ENCODE peak calls at places on chromosome 3, in nine cellular contexts. One of them, this sample, is unnamed.

GRCh38 chr3:143001034-143001368 is 369 bp upstream of the U2SURP start:
- DNase-seq in lower lobe of right lung: peak; percentile 61
- DNase-seq in kidney: peak; percentile 88
- DNase-seq in SK-N-SH: no peak
- DNase-seq in ovary: no peak
- DNase-seq in gastrocnemius medialis: peak; percentile 69
- DNase-seq in astrocyte: no peak
- DNase-seq in RWPE2: peak; percentile 71
- DNase-seq in neural progenitor cell: no peak
- DNase-seq in this sample: peak; percentile 63

GRCh38 chr3:45773714-45774449 is 22.5 kb downstream of the SLC6A20 start:
- DNase-seq in lower lobe of right lung: no peak
- DNase-seq in kidney: no peak
- DNase-seq in SK-N-SH: no peak
- DNase-seq in ovary: no peak
- DNase-seq in gastrocnemius medialis: no peak
- DNase-seq in astrocyte: no peak
- DNase-seq in RWPE2: no peak
- DNase-seq in neural progenitor cell: no peak
- DNase-seq in this sample: no peak

GRCh38 chr3:125431912-125432587 is 56.9 kb upstream of the ZNF148 start:
- DNase-seq in lower lobe of right lung: no peak
- DNase-seq in kidney: no peak
- DNase-seq in SK-N-SH: no peak
- DNase-seq in ovary: no peak
- DNase-seq in gastrocnemius medialis: no peak
- DNase-seq in astrocyte: peak; percentile 18
- DNase-seq in RWPE2: no peak
- DNase-seq in neural progenitor cell: no peak
- DNase-seq in this sample: no peak

GRCh38 chr3:111968319-111969059 is 10.3 kb upstream of the ABHD10 start:
- DNase-seq in lower lobe of right lung: no peak
- DNase-seq in kidney: no peak
- DNase-seq in SK-N-SH: no peak
- DNase-seq in ovary: no peak
- DNase-seq in gastrocnemius medialis: no peak
- DNase-seq in astrocyte: no peak
- DNase-seq in RWPE2: no peak
- DNase-seq in neural progenitor cell: no peak
- DNase-seq in this sample: no peak

GRCh38 chr3:127791221-127791913 is 30.9 kb downstream of the MGLL start:
- DNase-seq in lower lobe of right lung: no peak
- DNase-seq in kidney: no peak
- DNase-seq in SK-N-SH: no peak
- DNase-seq in ovary: no peak
- DNase-seq in gastrocnemius medialis: no peak
- DNase-seq in astrocyte: peak; percentile 53
- DNase-seq in RWPE2: peak; percentile 38
- DNase-seq in neural progenitor cell: peak; percentile 52
- DNase-seq in this sample: no peak

GRCh38 chr3:184336484-184337230 is 743 bp upstream of the FAM131A start:
- DNase-seq in lower lobe of right lung: no peak
- DNase-seq in kidney: no peak
- DNase-seq in SK-N-SH: peak; percentile 67
- DNase-seq in ovary: no peak
- DNase-seq in gastrocnemius medialis: peak; percentile 68
- DNase-seq in astrocyte: peak; percentile 62
- DNase-seq in RWPE2: no peak
- DNase-seq in neural progenitor cell: peak; percentile 72
- DNase-seq in this sample: no peak

GRCh38 chr3:39108309-39108708 is 829 bp downstream of the TTC21A start:
- DNase-seq in lower lobe of right lung: no peak
- DNase-seq in kidney: no peak
- DNase-seq in SK-N-SH: no peak
- DNase-seq in ovary: no peak
- DNase-seq in gastrocnemius medialis: no peak
- DNase-seq in astrocyte: no peak
- DNase-seq in RWPE2: no peak
- DNase-seq in neural progenitor cell: no peak
- DNase-seq in this sample: no peak

GRCh38 chr3:183224581-183224980 is 28.5 kb upstream of the B3GNT5 start:
- DNase-seq in lower lobe of right lung: no peak
- DNase-seq in kidney: no peak
- DNase-seq in SK-N-SH: no peak
- DNase-seq in ovary: no peak
- DNase-seq in gastrocnemius medialis: no peak
- DNase-seq in astrocyte: no peak
- DNase-seq in RWPE2: no peak
- DNase-seq in neural progenitor cell: no peak
- DNase-seq in this sample: no peak

GRCh38 chr3:194928831-194929594 is 243.3 kb downstream of the FAM43A start:
- DNase-seq in lower lobe of right lung: no peak
- DNase-seq in kidney: no peak
- DNase-seq in SK-N-SH: no peak
- DNase-seq in ovary: no peak
- DNase-seq in gastrocnemius medialis: no peak
- DNase-seq in astrocyte: no peak
- DNase-seq in RWPE2: no peak
- DNase-seq in neural progenitor cell: peak; percentile 33
- DNase-seq in this sample: no peak

GRCh38 chr3:127431066-127431465 is 143.2 kb upstream of the PRR20G start:
- DNase-seq in lower lobe of right lung: no peak
- DNase-seq in kidney: no peak
- DNase-seq in SK-N-SH: peak; percentile 69
- DNase-seq in ovary: no peak
- DNase-seq in gastrocnemius medialis: no peak
- DNase-seq in astrocyte: no peak
- DNase-seq in RWPE2: no peak
- DNase-seq in neural progenitor cell: no peak
- DNase-seq in this sample: no peak

GRCh38 chr3:22450785-22451400 is 699.9 kb upstream of the ZNF385D start:
- DNase-seq in lower lobe of right lung: no peak
- DNase-seq in kidney: no peak
- DNase-seq in SK-N-SH: peak; percentile 44
- DNase-seq in ovary: no peak
- DNase-seq in gastrocnemius medialis: no peak
- DNase-seq in astrocyte: peak; percentile 44
- DNase-seq in RWPE2: no peak
- DNase-seq in neural progenitor cell: no peak
- DNase-seq in this sample: no peak

GRCh38 chr3:139948898-139949297 is 13.9 kb downstream of the CLSTN2 start:
- DNase-seq in lower lobe of right lung: no peak
- DNase-seq in kidney: no peak
- DNase-seq in SK-N-SH: no peak
- DNase-seq in ovary: no peak
- DNase-seq in gastrocnemius medialis: no peak
- DNase-seq in astrocyte: no peak
- DNase-seq in RWPE2: no peak
- DNase-seq in neural progenitor cell: no peak
- DNase-seq in this sample: no peak
- H3K36me3 ChIP-seq in lower lobe of right lung: no peaks in the 10 kb centered on the region
- H3K36me3 ChIP-seq in kidney: no peaks in the 10 kb centered on the region
- H3K36me3 ChIP-seq in SK-N-SH: no peaks in the 10 kb centered on the region
- H3K36me3 ChIP-seq in ovary: no peaks in the 10 kb centered on the region
- H3K36me3 ChIP-seq in gastrocnemius medialis: no peaks in the 10 kb centered on the region
- H3K36me3 ChIP-seq in astrocyte: no peaks in the 10 kb centered on the region
- H3K36me3 ChIP-seq in RWPE2: no peaks in the 10 kb centered on the region
- H3K36me3 ChIP-seq in neural progenitor cell: no peaks in the 10 kb centered on the region
- H3K36me3 ChIP-seq in this sample: no peaks in the 10 kb centered on the region

GRCh38 chr3:120450261-120450913 is 405 bp downstream of the FSTL1 start:
- DNase-seq in lower lobe of right lung: peak; percentile 59
- DNase-seq in kidney: peak; percentile 81
- DNase-seq in SK-N-SH: no peak
- DNase-seq in ovary: no peak
- DNase-seq in gastrocnemius medialis: no peak
- DNase-seq in astrocyte: no peak
- DNase-seq in RWPE2: no peak
- DNase-seq in neural progenitor cell: peak; percentile 60
- DNase-seq in this sample: peak; percentile 41
- H3K4me3 ChIP-seq in lower lobe of right lung: peak overlapping the region; percentile 79
- H3K4me3 ChIP-seq in kidney: peak overlapping the region; percentile 65
- H3K4me3 ChIP-seq in SK-N-SH: peak overlapping the region; percentile 69
- H3K4me3 ChIP-seq in ovary: peak overlapping the region; percentile 89
- H3K4me3 ChIP-seq in gastrocnemius medialis: peak overlapping the region; percentile 84
- H3K4me3 ChIP-seq in astrocyte: peak overlapping the region; percentile 93
- H3K4me3 ChIP-seq in RWPE2: peak overlapping the region; percentile 89
- H3K4me3 ChIP-seq in neural progenitor cell: peak overlapping the region; percentile 94
- H3K4me3 ChIP-seq in this sample: peak overlapping the region; percentile 86

DNA sequence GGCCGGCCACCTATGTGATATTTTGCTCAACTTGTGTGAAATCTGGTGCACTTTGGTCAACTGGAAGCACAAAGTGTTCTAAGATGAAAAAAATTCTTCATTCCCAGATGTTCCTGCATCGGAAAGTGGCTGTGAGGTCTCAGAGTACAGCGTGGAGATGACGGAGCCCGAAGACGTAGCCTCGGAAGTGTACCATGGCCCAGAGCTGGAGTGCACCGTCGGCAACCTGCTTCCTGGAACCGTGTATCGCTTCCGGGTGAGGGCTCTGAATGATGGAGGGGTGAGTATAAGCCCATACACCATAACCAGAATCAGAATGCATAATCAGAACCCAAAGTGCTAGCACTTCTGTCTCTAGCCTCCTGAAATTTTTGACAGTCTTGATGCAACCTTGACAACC is 104.3 kb downstream of the GHSR start:
- DNase-seq in lower lobe of right lung: no peak
- DNase-seq in kidney: no peak
- DNase-seq in SK-N-SH: no peak
- DNase-seq in ovary: no peak
- DNase-seq in gastrocnemius medialis: no peak
- DNase-seq in astrocyte: no peak
- DNase-seq in RWPE2: no peak
- DNase-seq in neural progenitor cell: no peak
- DNase-seq in this sample: no peak
- H3K36me3 ChIP-seq in lower lobe of right lung: peaks cover 97% of the 10 kb centered on the region
- H3K36me3 ChIP-seq in kidney: peaks cover 29% of the 10 kb centered on the region
- H3K36me3 ChIP-seq in SK-N-SH: peaks cover 72% of the 10 kb centered on the region
- H3K36me3 ChIP-seq in ovary: no peaks in the 10 kb centered on the region
- H3K36me3 ChIP-seq in gastrocnemius medialis: peaks cover 76% of the 10 kb centered on the region
- H3K36me3 ChIP-seq in astrocyte: peaks cover 76% of the 10 kb centered on the region
- H3K36me3 ChIP-seq in RWPE2: peaks cover 97% of the 10 kb centered on the region
- H3K36me3 ChIP-seq in neural progenitor cell: no peaks in the 10 kb centered on the region
- H3K36me3 ChIP-seq in this sample: peaks cover 92% of the 10 kb centered on the region

GRCh38 chr3:23920151-23920655 is 3.3 kb downstream of the RPL15 start:
- DNase-seq in lower lobe of right lung: no peak
- DNase-seq in kidney: no peak
- DNase-seq in SK-N-SH: no peak
- DNase-seq in ovary: no peak
- DNase-seq in gastrocnemius medialis: no peak
- DNase-seq in astrocyte: no peak
- DNase-seq in RWPE2: no peak
- DNase-seq in neural progenitor cell: no peak
- DNase-seq in this sample: no peak
- H3K4me3 ChIP-seq in lower lobe of right lung: no peak overlapping the region
- H3K4me3 ChIP-seq in kidney: no peak overlapping the region
- H3K4me3 ChIP-seq in SK-N-SH: no peak overlapping the region
- H3K4me3 ChIP-seq in ovary: no peak overlapping the region
- H3K4me3 ChIP-seq in gastrocnemius medialis: no peak overlapping the region
- H3K4me3 ChIP-seq in astrocyte: no peak overlapping the region
- H3K4me3 ChIP-seq in RWPE2: no peak overlapping the region
- H3K4me3 ChIP-seq in neural progenitor cell: peak overlapping the region; percentile 23
- H3K4me3 ChIP-seq in this sample: no peak overlapping the region

GRCh38 chr3:12838179-12838965 is 3.0 kb downstream of the RPL32 start:
- DNase-seq in lower lobe of right lung: no peak
- DNase-seq in kidney: no peak
- DNase-seq in SK-N-SH: no peak
- DNase-seq in ovary: no peak
- DNase-seq in gastrocnemius medialis: no peak
- DNase-seq in astrocyte: peak; percentile 30
- DNase-seq in RWPE2: no peak
- DNase-seq in neural progenitor cell: no peak
- DNase-seq in this sample: no peak
- H3K36me3 ChIP-seq in lower lobe of right lung: peaks cover 66% of the 10 kb centered on the region
- H3K36me3 ChIP-seq in kidney: peaks cover 57% of the 10 kb centered on the region
- H3K36me3 ChIP-seq in SK-N-SH: peaks cover 63% of the 10 kb centered on the region
- H3K36me3 ChIP-seq in ovary: no peaks in the 10 kb centered on the region
- H3K36me3 ChIP-seq in gastrocnemius medialis: peaks cover 61% of the 10 kb centered on the region
- H3K36me3 ChIP-seq in astrocyte: peaks cover 62% of the 10 kb centered on the region
- H3K36me3 ChIP-seq in RWPE2: peaks cover 77% of the 10 kb centered on the region
- H3K36me3 ChIP-seq in neural progenitor cell: peaks cover 23% of the 10 kb centered on the region
- H3K36me3 ChIP-seq in this sample: peaks cover 63% of the 10 kb centered on the region

DNA sequence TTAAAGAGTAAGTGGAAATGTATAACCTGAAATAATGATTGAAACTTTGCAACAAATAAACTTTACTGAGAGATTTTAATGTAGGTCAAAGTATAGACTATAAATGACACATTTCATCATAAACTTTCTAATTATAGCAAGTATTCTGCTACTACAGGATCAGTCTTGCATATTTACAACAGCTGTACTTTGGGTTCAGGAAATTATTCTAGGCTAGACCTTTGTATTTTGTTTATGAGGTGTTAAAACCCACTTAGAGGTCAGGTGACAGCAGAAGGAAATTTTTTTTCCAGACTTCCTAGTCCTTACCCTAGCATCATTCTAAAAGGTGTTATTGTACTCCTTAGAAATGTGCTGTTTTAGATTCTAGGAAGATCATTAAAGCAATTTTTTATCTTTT is 2.3 kb downstream of the RNF7 start:
- DNase-seq in lower lobe of right lung: no peak
- DNase-seq in kidney: no peak
- DNase-seq in SK-N-SH: no peak
- DNase-seq in ovary: no peak
- DNase-seq in gastrocnemius medialis: no peak
- DNase-seq in astrocyte: no peak
- DNase-seq in RWPE2: no peak
- DNase-seq in neural progenitor cell: no peak
- DNase-seq in this sample: no peak
- H3K4me3 ChIP-seq in lower lobe of right lung: peak overlapping the region; percentile 78
- H3K4me3 ChIP-seq in kidney: no peak overlapping the region
- H3K4me3 ChIP-seq in SK-N-SH: no peak overlapping the region
- H3K4me3 ChIP-seq in ovary: no peak overlapping the region
- H3K4me3 ChIP-seq in gastrocnemius medialis: no peak overlapping the region
- H3K4me3 ChIP-seq in astrocyte: no peak overlapping the region
- H3K4me3 ChIP-seq in RWPE2: no peak overlapping the region
- H3K4me3 ChIP-seq in neural progenitor cell: peak overlapping the region; percentile 74
- H3K4me3 ChIP-seq in this sample: peak overlapping the region; percentile 21

GRCh38 chr3:52203701-52204100 is 5.7 kb downstream of the ALAS1 start:
- DNase-seq in lower lobe of right lung: no peak
- DNase-seq in kidney: no peak
- DNase-seq in SK-N-SH: no peak
- DNase-seq in ovary: no peak
- DNase-seq in gastrocnemius medialis: no peak
- DNase-seq in astrocyte: no peak
- DNase-seq in RWPE2: no peak
- DNase-seq in neural progenitor cell: no peak
- DNase-seq in this sample: no peak

GRCh38 chr3:52197842-52198625 is at the start of gene ALAS1:
- DNase-seq in lower lobe of right lung: peak; percentile 96
- DNase-seq in kidney: peak; percentile 96
- DNase-seq in SK-N-SH: peak; percentile 99
- DNase-seq in ovary: peak; percentile 97
- DNase-seq in gastrocnemius medialis: peak; percentile 75
- DNase-seq in astrocyte: peak; percentile 45
- DNase-seq in RWPE2: peak; percentile 85
- DNase-seq in neural progenitor cell: peak; percentile 98
- DNase-seq in this sample: peak; percentile 94

GRCh38 chr3:52198643-52199608 is 966 bp downstream of the ALAS1 start:
- DNase-seq in lower lobe of right lung: no peak
- DNase-seq in kidney: no peak
- DNase-seq in SK-N-SH: no peak
- DNase-seq in ovary: no peak
- DNase-seq in gastrocnemius medialis: no peak
- DNase-seq in astrocyte: no peak
- DNase-seq in RWPE2: no peak
- DNase-seq in neural progenitor cell: no peak
- DNase-seq in this sample: no peak

GRCh38 chr3:52202384-52203077 is 4.6 kb downstream of the ALAS1 start:
- DNase-seq in lower lobe of right lung: no peak
- DNase-seq in kidney: no peak
- DNase-seq in SK-N-SH: no peak
- DNase-seq in ovary: no peak
- DNase-seq in gastrocnemius medialis: no peak
- DNase-seq in astrocyte: no peak
- DNase-seq in RWPE2: no peak
- DNase-seq in neural progenitor cell: no peak
- DNase-seq in this sample: no peak

GRCh38 chr3:52200981-52201679 is 3.2 kb downstream of the ALAS1 start:
- DNase-seq in lower lobe of right lung: no peak
- DNase-seq in kidney: no peak
- DNase-seq in SK-N-SH: no peak
- DNase-seq in ovary: no peak
- DNase-seq in gastrocnemius medialis: no peak
- DNase-seq in astrocyte: no peak
- DNase-seq in RWPE2: no peak
- DNase-seq in neural progenitor cell: no peak
- DNase-seq in this sample: no peak
- H3K36me3 ChIP-seq in lower lobe of right lung: peaks cover 66% of the 10 kb centered on the region
- H3K36me3 ChIP-seq in kidney: peaks cover 41% of the 10 kb centered on the region
- H3K36me3 ChIP-seq in SK-N-SH: peaks cover 52% of the 10 kb centered on the region
- H3K36me3 ChIP-seq in ovary: no peaks in the 10 kb centered on the region
- H3K36me3 ChIP-seq in gastrocnemius medialis: peaks cover 67% of the 10 kb centered on the region
- H3K36me3 ChIP-seq in astrocyte: peaks cover 50% of the 10 kb centered on the region
- H3K36me3 ChIP-seq in RWPE2: peaks cover 71% of the 10 kb centered on the region
- H3K36me3 ChIP-seq in neural progenitor cell: peaks cover 20% of the 10 kb centered on the region
- H3K36me3 ChIP-seq in this sample: peaks cover 70% of the 10 kb centered on the region

This sample was measured in left ventricle myocardium inferior.